ENCODE peak calls at places on chromosomes 11 and 22, in eight cellular contexts. T, J, N, W, L, Y, O and A are unnamed samples.

GRCh38 chr22:21972293-21972779 is 10.3 kb downstream of the TOP3B start:
- DNase-seq in T (peak; percentile 50), J (peak; percentile 31), N (peak; percentile 41), W (peak; percentile 49), L (no peak), Y (no peak), O (peak; percentile 75), A (peak; percentile 65)

GRCh38 chr22:27456696-27457503 is 344.7 kb downstream of the MN1 start:
- DNase-seq in T (no peak), J (peak; percentile 87), N (no peak), W (peak; percentile 82), L (peak; percentile 53), Y (no peak), O (no peak), A (no peak)

GRCh38 chr11:128048121-128048520 is 539.2 kb downstream of the ETS1 start:
- DNase-seq in T (no peak), J (no peak), N (no peak), W (no peak), L (no peak), Y (no peak), O (no peak), A (no peak)

GRCh38 chr11:117199061-117199915 is at the start of gene TAGLN:
- DNase-seq in T (no peak), J (peak; percentile 97), N (no peak), W (peak; percentile 95), L (no peak), Y (peak; percentile 53), O (peak; percentile 60), A (no peak)

GRCh38 chr11:110199184-110199981 is 97.0 kb downstream of the RDX start:
- DNase-seq in T (no peak), J (peak; percentile 22), N (no peak), W (peak; percentile 85), L (no peak), Y (peak; percentile 70), O (no peak), A (no peak)

GRCh38 chr11:119726585-119727522 is 2.1 kb downstream of the NECTIN1 start:
- DNase-seq in T (no peak), J (no peak), N (no peak), W (no peak), L (no peak), Y (no peak), O (no peak), A (no peak)

GRCh38 chr11:46397526-46397925 is 6.0 kb upstream of the CHRM4 start:
- DNase-seq in T (no peak), J (no peak), N (no peak), W (no peak), L (no peak), Y (no peak), O (no peak), A (no peak)

GRCh38 chr11:21888814-21889213 is 304.1 kb upstream of the ANO5 start:
- DNase-seq in T (no peak), J (peak; percentile 13), N (no peak), W (peak; percentile 12), L (no peak), Y (no peak), O (no peak), A (no peak)

GRCh38 chr22:42848941-42849340 is 8.1 kb downstream of the ARFGAP3 start:
- DNase-seq in T (no peak), J (no peak), N (no peak), W (no peak), L (no peak), Y (no peak), O (no peak), A (no peak)